ENCODE peak calls at places on chromosomes 3 and 15, in four cellular contexts. V is astrocyte, W is T-helper 17 cell, N is pancreas. S is an unnamed sample.

GRCh38 chr3:111465081-111465670 is 76.8 kb upstream of the CD96 start:
- DNase-seq in W (no peak), V (no peak), N (no peak), S (no peak)

GRCh38 chr3:66038726-66039589 is at the start of gene MAGI1:
- DNase-seq in V (peak), W (no peak), N (peak), S (peak)

GRCh38 chr3:87358066-87358465 is 81.7 kb upstream of the POU1F1 start:
- DNase-seq in V (no peak), W (no peak), N (no peak), S (no peak)

GRCh38 chr3:57855281-57855680 is 99.2 kb downstream of the SLMAP start:
- DNase-seq in N (no peak), V (peak), W (no peak), S (peak)

GRCh38 chr3:39907981-39908380 is 98.6 kb downstream of the MYRIP start:
- DNase-seq in V (no peak), N (no peak), W (no peak), S (peak)

GRCh38 chr3:111112913-111113312 is 41.3 kb downstream of the NECTIN3 start:
- DNase-seq in V (peak), W (no peak), N (no peak), S (peak)

GRCh38 chr3:104604326-104605010 is 762.2 kb upstream of the ALCAM start:
- DNase-seq in W (no peak), V (peak), N (no peak), S (no peak)

GRCh38 chr3:46405301-46406079 is 1.4 kb downstream of the CCR5AS start:
- DNase-seq in N (no peak), V (no peak), W (no peak), S (no peak)

GRCh38 chr3:195906865-195907729 is 1.3 kb downstream of the TNK2 start:
- DNase-seq in N (peak), W (peak), V (no peak), S (no peak)

GRCh38 chr3:149026718-149027117 is 35.4 kb downstream of the GYG1 start:
- DNase-seq in N (no peak), W (no peak), V (no peak), S (no peak)

GRCh38 chr3:117788086-117788485 is 1078.5 kb downstream of the TUSC7 start:
- DNase-seq in W (no peak), V (peak), N (no peak), S (peak)

GRCh38 chr15:87623832-87624231 is 632.7 kb downstream of the NTRK3 start:
- DNase-seq in W (no peak), N (no peak), V (no peak), S (no peak)

GRCh38 chr3:128343287-128344045 is 123.2 kb downstream of the DNAJB8 start:
- DNase-seq in N (no peak), V (peak), W (no peak), S (peak)

GRCh38 chr3:141412087-141412935 is 44.0 kb downstream of the ZBTB38 start:
- DNase-seq in V (peak), N (no peak), W (peak), S (peak)

GRCh38 chr3:126309162-126309561 is 48.0 kb downstream of the KLF15 start:
- DNase-seq in V (no peak), N (no peak), W (no peak), S (no peak)

GRCh38 chr15:65937476-65937875 is 68.2 kb downstream of the RAB11A start:
- DNase-seq in V (peak), W (no peak), N (no peak), S (no peak)

GRCh38 chr3:18233987-18234716 is 191.0 kb downstream of the SATB1 start:
- DNase-seq in W (no peak), V (no peak), N (no peak), S (no peak)

GRCh38 chr3:192207661-192208060 is 519.7 kb downstream of the FGF12 start:
- DNase-seq in V (peak), W (no peak), N (no peak), S (no peak)

GRCh38 chr3:171311784-171312183 is 148.4 kb downstream of the TNIK start:
- DNase-seq in N (no peak), W (no peak), V (no peak), S (no peak)

GRCh38 chr3:113276581-113277080 is 65.3 kb downstream of the BOC start:
- DNase-seq in V (no peak), W (no peak), N (no peak), S (no peak)

GRCh38 chr15:85458764-85459163 is 78.4 kb downstream of the AKAP13 start:
- DNase-seq in W (no peak), N (no peak), V (no peak), S (no peak)

GRCh38 chr3:192652731-192653130 is 74.6 kb downstream of the FGF12 start:
- DNase-seq in N (no peak), W (no peak), V (no peak), S (no peak)

GRCh38 chr3:148433665-148434064 is 264.0 kb upstream of the AGTR1 start:
- DNase-seq in V (no peak), N (no peak), W (no peak), S (no peak)

GRCh38 chr3:149122716-149123578 is 6.5 kb upstream of the HPS3 start:
- DNase-seq in V (no peak), W (no peak), N (no peak), S (peak)

GRCh38 chr3:44721231-44722102 is 8.0 kb upstream of the ZNF501 start:
- DNase-seq in V (peak), W (no peak), N (no peak), S (no peak)

GRCh38 chr3:72129384-72130094 is 344.6 kb upstream of the PROK2 start:
- DNase-seq in N (no peak), V (peak), W (no peak), S (no peak)

GRCh38 chr3:39255503-39256325 is 24.1 kb downstream of the CX3CR1 start:
- DNase-seq in N (no peak), V (no peak), W (no peak), S (no peak)

GRCh38 chr15:69034352-69034751 is 19.9 kb downstream of the NOX5 start:
- DNase-seq in W (no peak), N (no peak), V (peak), S (peak)

GRCh38 chr3:63046152-63046551 is 170.9 kb upstream of the CADPS start:
- DNase-seq in N (no peak), V (no peak), W (no peak), S (no peak)

GRCh38 chr3:113147608-113148306 is 63.6 kb upstream of the BOC start:
- DNase-seq in V (no peak), N (no peak), W (no peak), S (no peak)

GRCh38 chr3:81829946-81830345 is 68.5 kb upstream of the GBE1 start:
- DNase-seq in N (no peak), V (no peak), W (no peak), S (peak)